ENCODE peak calls at places on chromosomes 6 and 20, in four cellular contexts. U is heart left ventricle, F is esophagus squamous epithelium, A is upper lobe of left lung. G is an unnamed sample.

GRCh38 chr20:52217689-52218395 is 26.3 kb upstream of the ZFP64 start:
- DNase-seq in U (no peak), F (no peak), A (no peak), G (no peak)

GRCh38 chr20:35306931-35307517 is 14.8 kb upstream of the FAM83C start:
- DNase-seq in F (no peak), U (no peak), A (peak; percentile 39), G (peak; percentile 25)

GRCh38 chr6:56953597-56954388 is 1.1 kb upstream of the BEND6 start:
- DNase-seq in F (no peak), A (no peak), U (no peak), G (no peak)

GRCh38 chr6:78810146-78810545 is 57.2 kb upstream of the IRAK1BP1 start:
- DNase-seq in F (no peak), A (no peak), U (no peak), G (no peak)

GRCh38 chr6:46411798-46412197 is 79.5 kb downstream of the RCAN2 start:
- DNase-seq in U (no peak), F (no peak), A (no peak), G (no peak)

GRCh38 chr6:130780137-130780536 is 47.1 kb upstream of the SMLR1 start:
- DNase-seq in A (no peak), U (no peak), F (no peak), G (no peak)

GRCh38 chr6:41036601-41037000 is 2.4 kb downstream of the UNC5CL start:
- DNase-seq in U (no peak), A (no peak), F (no peak), G (no peak)

GRCh38 chr6:21164768-21165326 is 428.7 kb upstream of the SOX4 start:
- DNase-seq in U (no peak), F (no peak), A (no peak), G (no peak)

GRCh38 chr6:119974430-119975159 is 625.0 kb upstream of the MAN1A1 start:
- DNase-seq in U (no peak), A (no peak), F (no peak), G (no peak)

GRCh38 chr6:29953001-29953436 is 10.7 kb downstream of the HLA-A start:
- DNase-seq in A (no peak), U (no peak), F (no peak), G (no peak)

GRCh38 chr6:132690678-132691077 is 23.2 kb downstream of the VNN1 start:
- DNase-seq in U (no peak), A (no peak), F (no peak), G (no peak)

GRCh38 chr6:139698526-139699182 is 324.2 kb upstream of the CITED2 start:
- DNase-seq in U (no peak), F (no peak), A (peak; percentile 58), G (no peak)

GRCh38 chr6:35305117-35305516 is 7.5 kb downstream of the DEF6 start:
- DNase-seq in F (no peak), U (no peak), A (no peak), G (no peak)

GRCh38 chr6:169164451-169164850 is 89.2 kb downstream of the THBS2 start:
- DNase-seq in U (no peak), F (no peak), A (no peak), G (no peak)

GRCh38 chr6:69647726-69648125 is 149.1 kb downstream of the LMBRD1 start:
- DNase-seq in U (no peak), A (no peak), F (no peak), G (no peak)

GRCh38 chr20:52190437-52191131 is 995 bp downstream of the ZFP64 start:
- DNase-seq in U (no peak), F (no peak), A (peak; percentile 33), G (peak; percentile 30)

GRCh38 chr6:18016133-18016532 is 28.7 kb upstream of the KIF13A start:
- DNase-seq in A (no peak), F (no peak), U (no peak), G (no peak)

GRCh38 chr20:48194578-48194977 is 409.3 kb upstream of the SULF2 start:
- DNase-seq in A (no peak), U (peak; percentile 42), F (no peak), G (no peak)

GRCh38 chr20:30506100-30506499 is 751.4 kb upstream of the DEFB115 start:
- DNase-seq in F (no peak), U (no peak), A (no peak), G (no peak)

GRCh38 chr20:1940581-1940980 is 45.4 kb downstream of the SIRPA start:
- DNase-seq in U (no peak), A (no peak), F (no peak), G (no peak)

GRCh38 chr20:47360489-47361267 is 4.2 kb upstream of the ZMYND8 start:
- DNase-seq in A (peak; percentile 85), U (peak; percentile 93), F (peak; percentile 16), G (peak; percentile 92)

GRCh38 chr6:45652393-45652792 is 274.7 kb upstream of the SUPT3H start:
- DNase-seq in U (no peak), F (no peak), A (no peak), G (no peak)

GRCh38 chr6:90650041-90650948 is 63.4 kb upstream of the MAP3K7 start:
- DNase-seq in U (no peak), A (no peak), F (no peak), G (no peak)

GRCh38 chr6:5050009-5050408 is 35.1 kb upstream of the PPP1R3G start:
- DNase-seq in F (no peak), U (no peak), A (no peak), G (no peak)

GRCh38 chr6:43077981-43078411 is 1.9 kb downstream of the PTK7 start:
- DNase-seq in U (no peak), F (no peak), A (no peak), G (no peak)

GRCh38 chr6:25250878-25251277 is 28.3 kb upstream of the CARMIL1 start:
- DNase-seq in F (no peak), U (no peak), A (no peak), G (no peak)

GRCh38 chr6:75843401-75843800 is 94.4 kb downstream of the MYO6 start:
- DNase-seq in U (no peak), F (no peak), A (no peak), G (no peak)

GRCh38 chr6:109314313-109314712 is 68.0 kb downstream of the CD164 start:
- DNase-seq in U (no peak), A (no peak), F (no peak), G (no peak)

DNA sequence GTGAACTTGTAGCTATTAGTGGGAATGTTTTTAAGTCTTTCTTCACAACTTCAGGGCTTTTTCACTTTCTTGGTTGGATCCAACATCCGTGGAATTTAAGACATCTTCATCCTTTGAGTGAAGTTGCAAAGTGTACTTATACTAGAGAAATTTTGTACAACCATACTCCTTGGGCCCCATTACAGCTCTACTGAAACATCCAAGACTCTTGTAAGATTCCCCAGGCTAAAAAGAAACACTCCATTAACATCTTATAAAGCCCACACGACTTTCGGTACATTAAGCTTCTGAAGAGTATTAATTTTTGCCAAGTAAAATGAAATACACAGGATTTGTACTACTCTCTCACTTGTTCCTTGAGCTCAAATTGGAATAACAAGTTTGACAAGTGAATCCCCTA is 5.4 kb downstream of the PCNA start:
- DNase-seq in F (no peak), U (no peak), A (no peak), G (no peak)
- H3K36me3 ChIP-seq in F (peaks cover 6% of the 10 kb centered on the region), U (peaks cover 59% of the 10 kb centered on the region), A (peaks cover 53% of the 10 kb centered on the region), G (peaks cover 62% of the 10 kb centered on the region)

GRCh38 chr6:31838968-31839367 is 11.4 kb downstream of the HSPA1B start:
- DNase-seq in A (no peak), U (no peak), F (no peak), G (no peak)
- H3K36me3 ChIP-seq in A (peaks cover 55% of the 10 kb centered on the region), U (peaks cover 55% of the 10 kb centered on the region), F (peaks cover 11% of the 10 kb centered on the region), G (peaks cover 51% of the 10 kb centered on the region)

GRCh38 chr6:149433405-149433804 is 33.3 kb downstream of the SUMO4 start:
- DNase-seq in F (no peak), A (no peak), U (no peak), G (no peak)
- H3K36me3 ChIP-seq in F (no peaks in the 10 kb centered on the region), A (no peaks in the 10 kb centered on the region), U (no peaks in the 10 kb centered on the region), G (no peaks in the 10 kb centered on the region)

GRCh38 chr6:125942677-125943527 is 13.7 kb upstream of the HINT3 start:
- DNase-seq in A (no peak), F (no peak), U (no peak), G (no peak)
- H3K36me3 ChIP-seq in A (no peaks in the 10 kb centered on the region), F (no peaks in the 10 kb centered on the region), U (no peaks in the 10 kb centered on the region), G (no peaks in the 10 kb centered on the region)

GRCh38 chr6:36504982-36505381 is 42.3 kb downstream of the STK38 start:
- DNase-seq in F (no peak), U (no peak), A (no peak), G (no peak)

GRCh38 chr6:36508532-36508931 is 38.7 kb downstream of the STK38 start:
- DNase-seq in F (no peak), U (no peak), A (no peak), G (no peak)

GRCh38 chr6:36505744-36506534 is 41.3 kb downstream of the STK38 start:
- DNase-seq in U (no peak), F (no peak), A (no peak), G (no peak)

GRCh38 chr6:36510365-36510764 is 36.9 kb downstream of the STK38 start:
- DNase-seq in U (no peak), F (no peak), A (no peak), G (no peak)

GRCh38 chr6:36506617-36507016 is 40.7 kb downstream of the STK38 start:
- DNase-seq in U (no peak), F (no peak), A (no peak), G (no peak)
- H3K36me3 ChIP-seq in U (peaks cover 89% of the 10 kb centered on the region), F (peaks cover 7% of the 10 kb centered on the region), A (peaks cover 40% of the 10 kb centered on the region), G (peaks cover 79% of the 10 kb centered on the region)

GRCh38 chr6:12293234-12293930 is 3.2 kb downstream of the EDN1 start:
- DNase-seq in A (no peak), F (no peak), U (no peak), G (no peak)
- H3K36me3 ChIP-seq in A (peaks cover 22% of the 10 kb centered on the region), F (no peaks in the 10 kb centered on the region), U (peaks cover 4% of the 10 kb centered on the region), G (no peaks in the 10 kb centered on the region)

G was measured in left ventricle myocardium inferior.